ENCODE peak calls at places on chromosomes 16 and 17, in ten cellular contexts. U is CD8-positive, alpha-beta T cell; I is ACHN; R is stimulated activated CD8-positive, alpha-beta memory T cell treated with anti-CD3 and anti-CD28 coated beads, Interleukin-12 subunit alpha, Interleukin-12 subunit beta, amount 100 ng/mL, for 4 hours; L is COLO829; X is activated CD4-positive, alpha-beta memory T cell treated with anti-CD3 and anti-CD28 coated beads, Interleukin-2, amount 10 ng/mL, durations not matched to agents 7 days and 5 days; Y is RCC 7860; N is left cardiac atrium; P is stimulated activated naive CD8-positive, alpha-beta T cell treated with anti-CD3 and anti-CD28 coated beads, Interleukin-15, amount 100 ng/mL, for 72 hours; D is AG08395. S is an unnamed sample.

GRCh38 chr17:30808785-30809286 is 15.7 kb downstream of the CRLF3 start:
- DNase-seq in I (no peak), D (no peak), N (no peak), U (peak; percentile 65), X (peak; percentile 55), Y (no peak), L (no peak), P (peak; percentile 38), R (no peak), S (no peak)

GRCh38 chr17:556431-556995 is 158.1 kb downstream of the VPS53 start:
- DNase-seq in Y (no peak), N (no peak), U (no peak), I (no peak), X (no peak), L (no peak), P (no peak), D (no peak), R (no peak), S (no peak)

GRCh38 chr16:53100889-53101288 is 46.1 kb downstream of the CHD9 start:
- DNase-seq in R (no peak), L (no peak), U (no peak), X (no peak), I (no peak), D (no peak), P (no peak), N (no peak), Y (no peak), S (no peak)

GRCh38 chr17:56786989-56787482 is 46.7 kb downstream of the C17orf67 start:
- DNase-seq in L (peak; percentile 48), R (peak; percentile 13), U (no peak), N (no peak), I (peak; percentile 61), P (peak; percentile 67), Y (peak; percentile 86), D (peak; percentile 81), X (peak; percentile 75), S (peak; percentile 70)

GRCh38 chr16:17544785-17545184 is 74.0 kb upstream of the XYLT1 start:
- DNase-seq in D (no peak), P (no peak), L (no peak), Y (no peak), N (no peak), I (no peak), R (no peak), X (peak; percentile 19), U (no peak), S (no peak)

GRCh38 chr16:1678500-1679098 is 520 bp downstream of the JPT2 start:
- DNase-seq in I (peak; percentile 59), U (peak; percentile 57), R (peak; percentile 29), L (peak; percentile 29), P (peak; percentile 9), X (peak; percentile 39), Y (peak; percentile 55), D (peak; percentile 45), N (peak; percentile 44), S (peak; percentile 76)

GRCh38 chr17:74408262-74408661 is 23.6 kb upstream of the GPRC5C start:
- DNase-seq in L (no peak), P (no peak), I (peak; percentile 58), D (peak; percentile 61), X (no peak), N (no peak), R (no peak), Y (no peak), U (no peak), S (peak; percentile 75)

GRCh38 chr17:17343160-17343735 is 40.1 kb downstream of the NT5M start:
- DNase-seq in P (no peak), N (no peak), U (no peak), L (no peak), D (no peak), R (no peak), X (no peak), Y (no peak), I (no peak), S (no peak)

GRCh38 chr16:2527784-2528100 is 3.5 kb downstream of the CEMP1 start:
- DNase-seq in R (no peak), I (no peak), X (no peak), U (no peak), P (no peak), L (no peak), Y (no peak), N (peak; percentile 20), D (no peak), S (no peak)

S was measured in A549.